ENCODE peak calls at places on chromosomes 16 and 17, in seven cellular contexts. Y is H1, T is keratinocyte, I is DND-41, B is Karpas-422, V is PC-9, P is fibroblast of lung. D is an unnamed sample.

GRCh38 chr17:43701318-43701743 is 39.6 kb upstream of the MEOX1 start:
- DNase-seq in Y (no peak), T (no peak), I (peak; percentile 14), B (no peak), V (no peak), P (peak; percentile 57), D (no peak)

GRCh38 chr17:32103476-32104113 is 38.7 kb upstream of the RHOT1 start:
- DNase-seq in Y (no peak), T (no peak), I (no peak), B (no peak), V (no peak), P (no peak), D (no peak)

GRCh38 chr16:11423315-11424117 is 78.3 kb downstream of the RMI2 start:
- DNase-seq in Y (no peak), T (no peak), I (peak; percentile 65), B (no peak), V (no peak), P (no peak), D (peak; percentile 48)

GRCh38 chr16:10083301-10083700 is 98.9 kb downstream of the GRIN2A start:
- DNase-seq in Y (no peak), T (no peak), I (no peak), B (no peak), V (peak; percentile 67), P (no peak), D (no peak)

GRCh38 chr16:71537643-71538042 is 11.4 kb downstream of the CHST4 start:
- DNase-seq in Y (no peak), T (peak; percentile 25), I (peak; percentile 43), B (peak; percentile 83), V (peak; percentile 65), P (peak; percentile 24), D (peak; percentile 67)

GRCh38 chr16:75002474-75002873 is 3.6 kb downstream of the ZNRF1 start:
- DNase-seq in Y (no peak), T (no peak), I (no peak), B (no peak), V (no peak), P (no peak), D (no peak)

GRCh38 chr16:72977127-72977526 is 70.8 kb downstream of the ZFHX3 start:
- DNase-seq in Y (no peak), T (no peak), I (no peak), B (no peak), V (no peak), P (no peak), D (no peak)

GRCh38 chr16:27847030-27847550 is 216.4 kb downstream of the GSG1L start:
- DNase-seq in Y (no peak), T (no peak), I (no peak), B (no peak), V (no peak), P (no peak), D (no peak)

GRCh38 chr17:43784068-43784467 is 3.8 kb downstream of the CFAP97D1 start:
- DNase-seq in Y (no peak), T (no peak), I (no peak), B (no peak), V (no peak), P (no peak), D (no peak)

GRCh38 chr17:28412131-28412530 is 6.1 kb upstream of the SLC46A1 start:
- DNase-seq in Y (no peak), T (no peak), I (no peak), B (no peak), V (no peak), P (no peak), D (no peak)

GRCh38 chr17:4536742-4537411 is 18.3 kb downstream of the MYBBP1A start:
- DNase-seq in Y (no peak), T (no peak), I (no peak), B (no peak), V (no peak), P (peak; percentile 12), D (no peak)

GRCh38 chr17:66540131-66540781 is 237.8 kb downstream of the PRKCA start:
- DNase-seq in Y (no peak), T (no peak), I (peak; percentile 81), B (peak; percentile 79), V (no peak), P (peak; percentile 89), D (peak; percentile 31)

GRCh38 chr16:4021070-4021779 is 95.0 kb downstream of the ADCY9 start:
- DNase-seq in Y (no peak), T (peak; percentile 19), I (no peak), B (no peak), V (peak; percentile 92), P (no peak), D (no peak)

GRCh38 chr16:73420244-73421040 is 372.5 kb upstream of the ZFHX3 start:
- DNase-seq in Y (no peak), T (no peak), I (no peak), B (no peak), V (no peak), P (no peak), D (no peak)

GRCh38 chr17:79109584-79109983 is 35.0 kb downstream of the ENGASE start:
- DNase-seq in Y (no peak), T (no peak), I (no peak), B (no peak), V (no peak), P (no peak), D (no peak)

GRCh38 chr17:9363440-9364350 is 211.9 kb downstream of the STX8 start:
- DNase-seq in Y (no peak), T (no peak), I (no peak), B (no peak), V (no peak), P (peak; percentile 61), D (no peak)
- H2AFZ ChIP-seq in Y (no peak overlapping the region), T (no peak overlapping the region), I (no peak overlapping the region), B (no peak overlapping the region), V (no peak overlapping the region), P (no peak overlapping the region), D (no peak overlapping the region)

DNA sequence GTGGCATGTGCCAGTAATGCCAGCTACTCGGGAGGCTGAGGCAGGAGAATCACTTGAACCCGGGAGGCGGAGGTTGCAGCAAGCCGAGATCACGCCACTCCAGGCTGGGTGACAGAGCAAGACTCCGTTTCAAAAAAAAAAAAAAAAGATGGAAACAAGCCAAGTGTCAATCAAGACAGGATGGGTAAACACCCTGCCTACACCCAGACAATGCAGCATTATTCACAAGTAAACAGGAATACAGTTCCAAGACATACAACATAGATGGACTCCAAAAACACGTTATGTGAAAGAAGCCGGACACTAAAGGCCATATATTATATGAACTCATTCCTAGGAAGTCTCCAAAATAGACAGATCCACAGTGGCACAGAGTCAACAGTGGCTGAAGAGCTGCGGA is 33.9 kb downstream of the ANKRD11 start:
- DNase-seq in Y (no peak), T (no peak), I (no peak), B (no peak), V (no peak), P (no peak), D (no peak)
- H3K4me1 ChIP-seq in Y (no peaks in the 10 kb centered on the region), T (peaks cover 28% of the 10 kb centered on the region), I (peaks cover 6% of the 10 kb centered on the region), B (no peaks in the 10 kb centered on the region), V (peaks cover 4% of the 10 kb centered on the region), P (peaks cover 2% of the 10 kb centered on the region), D (peaks cover 41% of the 10 kb centered on the region)

DNA sequence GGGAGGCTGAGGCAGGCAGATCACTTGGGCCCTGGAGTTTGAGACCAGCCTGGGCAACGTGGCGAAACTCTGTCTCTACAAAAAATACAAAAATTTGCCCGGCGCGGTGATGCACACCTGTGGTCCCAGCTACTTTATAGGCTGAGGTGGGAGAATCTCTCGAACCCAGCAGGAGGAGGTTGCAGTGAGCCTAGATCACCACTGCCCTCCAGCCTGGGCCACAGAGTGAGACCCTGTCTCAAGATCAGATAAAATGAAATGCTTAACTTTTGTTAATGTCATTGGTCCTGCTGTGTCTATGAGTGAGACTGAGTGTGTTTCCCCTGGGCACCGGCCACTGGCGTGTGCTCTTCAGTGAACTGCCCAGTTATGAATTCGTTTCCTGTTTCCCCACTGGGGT is 10.5 kb downstream of the FAM234A start:
- DNase-seq in Y (no peak), T (no peak), I (no peak), B (no peak), V (no peak), P (no peak), D (no peak)
- H2AFZ ChIP-seq in Y (no peak overlapping the region), T (no peak overlapping the region), I (no peak overlapping the region), B (no peak overlapping the region), V (no peak overlapping the region), P (no peak overlapping the region), D (no peak overlapping the region)

DNA sequence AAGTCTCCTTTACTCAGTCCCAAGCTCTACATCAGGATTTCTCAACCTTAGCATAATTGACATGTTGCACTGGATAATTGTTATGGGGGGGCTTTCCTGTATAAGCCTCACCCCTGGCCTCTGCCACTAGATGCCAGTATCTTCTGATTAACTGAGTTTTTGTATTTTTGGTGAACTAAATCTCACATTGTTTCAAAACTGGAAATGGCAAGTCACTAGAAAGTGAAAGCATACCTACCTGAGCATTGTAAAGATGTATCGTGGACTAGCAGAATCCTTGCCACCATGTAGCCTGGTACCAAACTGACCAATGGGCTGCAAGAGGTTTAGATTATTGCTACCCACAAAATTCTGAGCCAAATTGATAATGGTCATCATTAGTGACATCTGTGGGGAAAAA is 15.0 kb downstream of the TOP2A start:
- DNase-seq in Y (no peak), T (no peak), I (no peak), B (no peak), V (no peak), P (no peak), D (no peak)
- H3K4me1 ChIP-seq in Y (no peaks in the 10 kb centered on the region), T (no peaks in the 10 kb centered on the region), I (no peaks in the 10 kb centered on the region), B (no peaks in the 10 kb centered on the region), V (no peaks in the 10 kb centered on the region), P (no peaks in the 10 kb centered on the region), D (no peaks in the 10 kb centered on the region)

DNA sequence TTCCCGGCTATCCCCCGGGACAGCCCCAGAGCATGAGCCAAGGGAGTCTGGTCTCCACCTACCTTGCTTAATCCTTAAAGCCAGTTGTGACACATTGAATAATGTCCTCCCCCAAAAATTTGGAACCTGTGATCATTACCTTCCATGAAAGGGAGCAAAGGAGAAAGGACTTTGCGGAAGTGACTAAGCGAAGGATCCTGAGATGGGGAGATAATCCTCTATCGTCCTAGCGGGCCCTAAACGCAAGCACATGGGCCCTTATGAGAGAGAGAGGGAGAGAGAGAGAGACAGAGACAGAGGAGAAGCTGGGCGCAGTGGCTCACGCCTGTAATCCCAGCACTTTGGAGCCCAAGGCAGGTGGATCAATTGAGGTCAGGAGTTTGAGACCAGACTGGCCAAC is 9.5 kb downstream of the SPPL2C start:
- DNase-seq in Y (no peak), T (no peak), I (no peak), B (no peak), V (no peak), P (no peak), D (no peak)
- H2AFZ ChIP-seq in Y (no peak overlapping the region), T (no peak overlapping the region), I (no peak overlapping the region), B (no peak overlapping the region), V (no peak overlapping the region), P (no peak overlapping the region), D (no peak overlapping the region)

DNA sequence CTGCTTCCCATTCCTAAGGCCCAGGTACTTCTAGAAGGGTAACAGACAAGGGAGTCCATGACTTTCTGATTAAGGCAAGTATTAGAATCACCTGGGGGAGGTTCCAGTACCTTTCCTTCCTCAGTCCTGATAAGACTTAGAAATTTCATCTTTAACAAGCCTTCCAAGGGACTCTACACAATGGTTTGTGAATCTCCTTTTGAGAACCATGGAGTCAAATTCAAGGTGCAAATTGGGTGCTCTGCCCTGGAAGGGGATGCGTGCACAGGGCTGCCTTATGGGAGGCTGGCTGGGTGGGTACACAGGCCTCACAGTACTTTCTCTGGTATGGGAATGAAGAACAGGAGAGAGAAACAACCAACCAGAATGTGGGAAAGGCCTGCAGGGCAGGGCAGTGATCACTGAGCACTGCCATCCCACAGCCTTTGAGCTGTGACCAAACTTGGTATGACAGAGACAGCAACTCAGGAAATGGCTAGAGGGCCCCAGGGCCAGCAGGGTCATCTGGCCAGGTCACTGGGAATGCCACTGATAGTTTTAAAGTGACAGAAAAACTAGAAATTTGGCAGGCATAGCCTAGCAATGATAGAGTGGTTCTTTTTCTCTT is 3.6 kb upstream of the TMIGD1 start:
- DNase-seq in Y (no peak), T (no peak), I (no peak), B (no peak), V (peak; percentile 52), P (no peak), D (no peak)
- H3K4me1 ChIP-seq in Y (no peaks in the 10 kb centered on the region), T (peaks cover 27% of the 10 kb centered on the region), I (peaks cover 5% of the 10 kb centered on the region), B (peaks cover 15% of the 10 kb centered on the region), V (peaks cover 25% of the 10 kb centered on the region), P (peaks cover 2% of the 10 kb centered on the region), D (peaks cover 2% of the 10 kb centered on the region)